ENCODE peak calls at places on chromosomes 16 and 17, in six cellular contexts. M, H, I, V, U and F are unnamed samples.

GRCh38 chr16:67641779-67642708 is 2.9 kb upstream of the CARMIL2 start:
- DNase-seq in M (peak), H (peak), I (peak), V (no peak), U (no peak), F (no peak)

GRCh38 chr17:2982854-2983636 is 80.4 kb downstream of the OR1D5 start:
- DNase-seq in M (no peak), H (no peak), I (peak), V (no peak), U (peak), F (peak)

GRCh38 chr17:65542595-65542994 is 18.9 kb downstream of the AXIN2 start:
- DNase-seq in M (no peak), H (no peak), I (no peak), V (no peak), U (no peak), F (no peak)

GRCh38 chr16:88052661-88053060 is 101.4 kb downstream of the BANP start:
- DNase-seq in M (no peak), H (no peak), I (no peak), V (no peak), U (no peak), F (no peak)

GRCh38 chr17:27218041-27218440 is 75.9 kb upstream of the WSB1 start:
- DNase-seq in M (no peak), H (no peak), I (no peak), V (no peak), U (no peak), F (no peak)

GRCh38 chr16:35598696-35599332 is 2139.4 kb downstream of the TP53TG3F start:
- DNase-seq in M (no peak), H (peak), I (no peak), V (no peak), U (no peak), F (no peak)

GRCh38 chr16:19774024-19774423 is 56.0 kb downstream of the IQCK start:
- DNase-seq in M (no peak), H (no peak), I (no peak), V (no peak), U (no peak), F (no peak)

GRCh38 chr16:66334856-66335255 is 31.6 kb upstream of the CDH5 start:
- DNase-seq in M (no peak), H (no peak), I (no peak), V (no peak), U (no peak), F (no peak)

GRCh38 chr17:50719144-50719923 is at the start of gene LUC7L3:
- DNase-seq in M (peak), H (peak), I (peak), V (peak), U (peak), F (peak)

GRCh38 chr17:58525239-58525638 is 10.8 kb upstream of the MTMR4 start:
- DNase-seq in M (peak), H (peak), I (peak), V (no peak), U (peak), F (peak)

GRCh38 chr17:78484300-78485159 is 92.7 kb downstream of the DNAH17 start:
- DNase-seq in M (no peak), H (no peak), I (no peak), V (peak), U (no peak), F (no peak)

GRCh38 chr16:19542138-19542821 is 13.2 kb upstream of the VPS35L start:
- DNase-seq in M (no peak), H (peak), I (no peak), V (no peak), U (no peak), F (no peak)

GRCh38 chr16:86354641-86355040 is 155.7 kb upstream of the FOXF1 start:
- DNase-seq in M (no peak), H (no peak), I (no peak), V (no peak), U (no peak), F (no peak)

GRCh38 chr17:7042507-7043194 is 1.2 kb downstream of the SLC16A11 start:
- DNase-seq in M (peak), H (no peak), I (peak), V (no peak), U (no peak), F (no peak)

GRCh38 chr17:20059728-20060188 is 50.6 kb downstream of the SPECC1 start:
- DNase-seq in M (peak), H (peak), I (no peak), V (no peak), U (no peak), F (no peak)

GRCh38 chr16:81714593-81714992 is 64.5 kb upstream of the PLCG2 start:
- DNase-seq in M (no peak), H (no peak), I (no peak), V (no peak), U (no peak), F (no peak)
- H3K4me3 ChIP-seq in M (no peak), H (no peak), I (no peak), V (no peak), U (no peak), F (no peak)

DNA sequence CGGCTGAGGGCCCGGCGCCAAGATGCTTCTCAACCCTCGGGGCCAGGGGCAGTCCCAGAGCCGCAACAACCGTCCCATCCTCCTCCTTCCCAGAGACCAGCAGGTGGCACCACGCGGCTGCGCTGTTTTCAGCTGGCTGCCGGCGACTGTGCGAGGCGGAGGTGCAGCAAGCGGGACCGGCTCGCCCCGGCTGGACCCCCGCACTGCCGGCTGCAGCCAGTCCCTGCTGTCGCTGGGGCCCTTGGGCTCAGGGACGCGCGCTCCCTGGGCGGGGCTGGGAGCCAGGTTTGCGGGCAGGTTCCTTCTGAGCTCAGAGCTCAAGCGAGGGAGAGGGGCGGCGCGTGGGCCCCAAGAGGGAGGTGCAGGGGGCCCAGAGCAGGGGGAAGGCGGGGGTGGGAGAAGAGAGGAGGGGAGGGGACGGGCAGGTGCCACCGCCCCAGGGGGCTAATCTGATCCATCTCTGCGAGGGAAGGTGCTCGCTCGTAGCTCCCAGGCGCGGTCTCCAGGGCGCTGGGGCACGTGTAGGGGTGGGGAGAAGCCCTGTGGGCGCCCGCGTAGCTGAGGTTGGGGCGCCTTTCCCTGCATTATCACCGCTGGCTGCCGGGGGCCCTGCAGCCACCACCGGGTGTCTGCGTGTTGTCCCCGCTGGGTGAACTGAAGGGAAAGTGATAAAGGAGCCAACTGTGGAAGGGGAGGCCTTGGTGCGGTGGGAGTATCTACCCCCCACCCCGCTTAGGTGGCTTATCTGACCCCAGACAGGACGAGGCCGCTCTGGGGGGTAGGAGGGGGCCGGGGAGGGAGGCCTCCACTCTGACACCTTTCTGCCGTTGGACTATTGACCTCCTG is 24.2 kb downstream of the STAT5A start:
- DNase-seq in M (peak), H (peak), I (peak), V (peak), U (no peak), F (no peak)
- H3K4me3 ChIP-seq in M (no peak), H (no peak), I (no peak), V (peak), U (no peak), F (no peak)

DNA sequence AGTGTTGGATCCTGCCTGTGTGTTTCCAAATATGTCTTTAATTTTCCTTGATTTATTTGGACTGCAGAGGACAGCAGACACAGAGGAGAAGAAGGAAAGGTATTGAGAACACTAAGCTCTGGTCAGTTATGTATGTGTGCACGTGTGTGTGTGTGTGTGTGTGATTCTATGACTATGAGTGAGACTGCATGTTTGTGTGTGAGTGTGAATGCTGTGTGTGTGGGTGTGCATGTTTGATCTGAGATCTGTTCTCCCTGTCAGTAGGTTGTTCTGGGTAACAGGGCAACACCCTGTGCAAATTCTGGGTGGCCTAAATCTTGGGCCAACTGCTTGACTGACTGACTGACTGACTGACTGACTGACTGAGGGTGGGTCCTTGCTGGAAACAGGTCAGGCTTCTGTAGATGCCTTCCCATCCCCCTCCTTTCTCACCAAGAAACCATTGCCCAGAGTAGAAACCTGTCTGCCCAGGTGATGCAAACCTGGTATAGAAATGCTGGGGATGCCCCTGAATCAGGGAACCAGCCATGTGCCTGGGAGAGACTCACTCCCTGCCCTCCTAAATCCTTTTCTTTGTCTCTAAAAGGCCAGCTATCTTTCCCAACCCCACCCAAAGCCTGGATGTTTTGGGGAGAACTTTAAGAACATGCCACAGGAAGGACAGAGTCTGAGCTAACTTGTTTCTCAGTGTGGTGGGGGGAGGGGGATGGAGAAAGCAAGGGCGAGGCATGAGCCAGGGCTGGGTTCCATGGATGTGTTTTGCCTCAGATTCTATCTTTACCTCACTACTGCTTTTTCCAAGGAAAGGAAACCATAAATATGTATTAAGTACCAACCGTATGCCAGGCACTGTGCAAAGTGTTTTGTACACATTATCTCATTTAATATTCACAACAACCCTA is 4.4 kb upstream of the NR1D1 start:
- DNase-seq in M (no peak), H (peak), I (no peak), V (no peak), U (no peak), F (no peak)
- H3K4me3 ChIP-seq in M (no peak), H (no peak), I (no peak), V (no peak), U (no peak), F (no peak)

GRCh38 chr16:2884041-2884451 is 1.0 kb downstream of the FLYWCH2 start:
- DNase-seq in M (no peak), H (no peak), I (no peak), V (no peak), U (no peak), F (no peak)

GRCh38 chr16:2874584-2875362 is 8.2 kb upstream of the FLYWCH2 start:
- DNase-seq in M (peak), H (peak), I (peak), V (peak), U (no peak), F (no peak)

GRCh38 chr16:2883027-2883846 is at the start of gene FLYWCH2:
- DNase-seq in M (peak), H (peak), I (peak), V (peak), U (peak), F (peak)

GRCh38 chr16:2882460-2883026 is 472 bp upstream of the FLYWCH2 start:
- DNase-seq in M (peak), H (peak), I (peak), V (peak), U (peak), F (peak)

DNA sequence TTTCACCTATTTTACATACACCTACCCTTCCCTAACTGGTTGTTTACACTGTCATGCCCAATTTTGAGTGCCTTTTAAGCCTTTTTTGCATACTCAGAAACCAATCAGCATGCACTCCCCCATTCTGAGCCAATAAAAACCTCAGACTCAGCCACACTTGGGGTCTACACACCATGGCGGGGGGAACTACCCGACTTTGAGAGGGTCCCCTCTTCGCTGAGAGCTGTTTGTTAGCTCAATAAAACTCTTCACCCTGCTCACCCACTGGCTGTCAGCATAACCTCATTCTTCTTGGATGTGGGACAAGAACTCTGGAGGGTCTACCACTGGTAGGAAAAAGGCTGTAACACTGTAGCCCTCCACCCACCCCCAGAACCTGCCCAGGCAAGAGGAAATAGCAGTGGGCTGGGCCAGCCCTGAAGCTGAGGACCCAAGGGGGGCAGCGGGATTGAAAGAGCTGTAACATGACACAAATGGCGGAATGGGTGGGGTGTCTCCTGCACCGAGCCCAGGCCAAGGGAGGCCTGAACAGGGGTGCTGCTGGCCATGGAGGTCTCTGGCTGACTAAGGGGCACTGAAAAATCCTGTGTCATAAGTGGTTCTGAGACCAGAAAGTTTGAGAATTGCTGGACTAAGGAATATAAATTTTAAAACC is 3.0 kb upstream of the FLYWCH2 start:
- DNase-seq in M (no peak), H (no peak), I (no peak), V (no peak), U (no peak), F (no peak)
- H3K4me3 ChIP-seq in M (no peak), H (no peak), I (no peak), V (no peak), U (no peak), F (no peak)

GRCh38 chr16:50166511-50167500 is 13.7 kb downstream of the TENT4B start:
- DNase-seq in M (no peak), H (peak), I (no peak), V (no peak), U (no peak), F (no peak)
- H3K4me3 ChIP-seq in M (no peak), H (no peak), I (no peak), V (no peak), U (no peak), F (no peak)

GRCh38 chr16:78669994-78670393 is 570.5 kb downstream of the WWOX start:
- DNase-seq in M (no peak), H (no peak), I (peak), V (no peak), U (no peak), F (no peak)
- H3K4me3 ChIP-seq in M (no peak), H (no peak), I (no peak), V (no peak), U (no peak), F (no peak)

GRCh38 chr17:28491860-28492259 is 14.3 kb upstream of the FOXN1 start:
- DNase-seq in M (no peak), H (no peak), I (no peak), V (no peak), U (no peak), F (no peak)

GRCh38 chr17:28494445-28495188 is 11.5 kb upstream of the FOXN1 start:
- DNase-seq in M (peak), H (peak), I (peak), V (peak), U (peak), F (peak)

GRCh38 chr17:28492352-28493310 is 13.5 kb upstream of the FOXN1 start:
- DNase-seq in M (no peak), H (peak), I (no peak), V (no peak), U (no peak), F (no peak)

GRCh38 chr17:28495626-28496025 is 10.5 kb upstream of the FOXN1 start:
- DNase-seq in M (no peak), H (no peak), I (no peak), V (no peak), U (no peak), F (no peak)

DNA sequence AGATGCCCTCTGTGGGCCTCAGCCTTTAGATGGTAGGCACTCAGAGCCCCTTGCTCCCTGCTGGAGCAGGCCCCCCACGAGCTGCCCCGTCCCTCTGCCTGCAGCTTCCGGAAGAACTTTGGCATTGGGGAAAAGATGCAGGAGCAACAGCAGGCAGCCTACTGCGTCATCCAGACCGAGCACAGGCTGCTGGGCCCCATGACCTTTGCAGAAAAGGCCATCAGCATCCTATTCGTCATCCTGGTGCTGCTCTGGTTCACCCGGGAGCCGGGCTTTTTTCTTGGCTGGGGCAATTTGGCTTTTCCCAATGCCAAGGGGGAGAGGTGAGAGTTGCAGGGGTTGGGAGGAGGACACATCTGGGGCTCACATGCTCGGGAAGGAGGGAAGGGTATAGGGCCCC is 12.7 kb upstream of the FOXN1 start:
- DNase-seq in M (no peak), H (no peak), I (no peak), V (no peak), U (peak), F (no peak)
- H3K4me3 ChIP-seq in M (no peak), H (no peak), I (no peak), V (no peak), U (no peak), F (no peak)

DNA sequence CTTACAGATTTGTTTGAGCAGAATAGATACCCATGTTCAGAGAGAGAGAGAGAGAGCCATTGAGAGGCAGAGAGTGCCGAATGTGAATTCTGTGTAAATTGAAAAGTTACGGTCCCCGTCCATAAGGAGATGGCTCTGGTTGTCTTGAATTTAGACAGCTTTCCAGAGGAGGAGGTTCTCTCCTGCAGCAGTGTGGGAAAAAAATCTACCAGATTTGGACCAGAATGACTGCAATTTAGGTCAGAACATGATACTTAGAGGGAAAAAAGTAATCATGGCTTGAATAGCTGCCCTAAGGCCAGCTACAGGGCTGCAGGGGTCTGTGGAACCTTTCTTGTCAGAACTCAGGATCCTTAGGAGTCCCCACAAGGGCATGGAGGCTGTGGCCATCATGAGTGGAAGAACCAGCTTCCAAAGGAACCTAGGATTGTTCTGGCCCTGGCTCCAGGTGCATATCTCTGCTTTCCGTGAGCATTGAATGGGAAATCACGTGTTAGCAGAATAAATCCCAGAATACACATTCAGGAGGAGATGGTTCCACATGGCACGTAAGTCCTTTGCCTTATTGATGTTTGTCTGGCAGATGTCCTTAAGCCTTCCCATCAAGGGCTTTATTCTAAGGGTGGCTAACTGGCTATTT is 13.0 kb downstream of the PITPNC1 start:
- DNase-seq in M (no peak), H (no peak), I (no peak), V (no peak), U (no peak), F (no peak)
- H3K4me3 ChIP-seq in M (no peak), H (no peak), I (no peak), V (no peak), U (no peak), F (no peak)